ENCODE peak calls at places on chromosomes 13 and 19, in seven cellular contexts. D is ELR; T is hepatocyte; G is stimulated activated effector memory CD8-positive, alpha-beta T cell treated with anti-CD3 and anti-CD28 coated beads, Interleukin-12 subunit alpha, Interleukin-12 subunit beta, amount 100 ng/mL, for 72 hours; I is glomerular endothelial cell; Z is fibroblast of the aortic adventitia; H is cardiac fibroblast. V is an unnamed sample.
A peak's percentile ranks its signal among the peaks of the same experiment; 100 is the strongest.

GRCh38 chr13:41427700-41428099 is 29.6 kb upstream of the RGCC start:
- DNase-seq in Z (no peak), T (no peak), H (no peak), G (no peak), D (no peak), I (no peak), V (no peak)

GRCh38 chr13:91406619-91407018 is 8.2 kb downstream of the GPC5 start:
- DNase-seq in H (peak; percentile 57), D (peak; percentile 68), I (no peak), T (peak; percentile 47), Z (peak; percentile 51), G (peak; percentile 57), V (peak; percentile 45)

GRCh38 chr19:44401108-44401786 is at the start of gene ZNF285:
- DNase-seq in Z (peak; percentile 97), D (peak; percentile 97), H (peak; percentile 98), T (peak; percentile 97), G (peak; percentile 67), I (peak; percentile 78), V (peak; percentile 84)

GRCh38 chr19:5108123-5108613 is 139.3 kb downstream of the KDM4B start:
- DNase-seq in I (no peak), Z (no peak), H (no peak), D (no peak), T (no peak), G (no peak), V (no peak)

GRCh38 chr19:46069841-46070341 is 29.1 kb upstream of the IGFL4 start:
- DNase-seq in I (peak; percentile 86), Z (peak; percentile 98), D (peak; percentile 88), G (no peak), T (peak; percentile 69), H (peak; percentile 94), V (no peak)

GRCh38 chr13:107585466-107585865 is 629.9 kb downstream of the LIG4 start:
- DNase-seq in H (no peak), T (no peak), G (no peak), I (no peak), Z (no peak), D (no peak), V (no peak)

GRCh38 chr13:39952244-39953233 is 297.1 kb downstream of the COG6 start:
- DNase-seq in I (peak; percentile 100), G (no peak), Z (peak; percentile 19), H (peak; percentile 82), D (peak; percentile 44), T (peak; percentile 27), V (peak; percentile 39)

GRCh38 chr13:112722433-112723250 is 32.8 kb downstream of the ATP11A start:
- DNase-seq in Z (peak; percentile 98), D (peak; percentile 74), H (peak; percentile 95), G (no peak), T (peak; percentile 87), I (peak; percentile 84), V (no peak)

GRCh38 chr13:60974296-60974695 is 441.4 kb downstream of the PCDH20 start:
- DNase-seq in Z (no peak), G (no peak), D (no peak), H (no peak), T (no peak), I (no peak), V (no peak)

GRCh38 chr19:4988770-4989251 is 19.9 kb downstream of the KDM4B start:
- DNase-seq in I (no peak), Z (peak; percentile 80), D (peak; percentile 92), G (no peak), H (peak; percentile 70), T (no peak), V (no peak)

GRCh38 chr19:18419699-18420460 is 682 bp downstream of the SSBP4 start:
- DNase-seq in G (peak; percentile 81), Z (no peak), H (no peak), T (peak; percentile 78), I (no peak), D (peak; percentile 53), V (peak; percentile 72)

GRCh38 chr13:25898991-25899390 is 152.8 kb downstream of the SHISA2 start:
- DNase-seq in D (no peak), I (no peak), T (no peak), H (no peak), G (peak; percentile 25), Z (no peak), V (no peak)

GRCh38 chr19:21474671-21475181 is 30.7 kb upstream of the ZNF429 start:
- DNase-seq in D (no peak), Z (peak; percentile 4), I (no peak), H (peak; percentile 48), T (peak; percentile 87), G (peak; percentile 88), V (peak; percentile 95)

GRCh38 chr13:71758823-71759222 is 108.2 kb downstream of the DACH1 start:
- DNase-seq in T (peak; percentile 4), Z (no peak), G (no peak), I (no peak), D (no peak), H (no peak), V (no peak)

GRCh38 chr13:46716821-46717220 is 80.1 kb downstream of the ESD start:
- DNase-seq in T (no peak), G (no peak), I (peak; percentile 55), D (no peak), Z (no peak), H (no peak), V (no peak)

GRCh38 chr13:26010487-26011207 is 41.2 kb downstream of the SHISA2 start:
- DNase-seq in G (no peak), H (no peak), I (no peak), T (no peak), Z (no peak), D (no peak), V (no peak)

GRCh38 chr19:6233827-6234511 is 45.8 kb downstream of the MLLT1 start:
- DNase-seq in I (no peak), H (peak; percentile 44), Z (peak; percentile 27), G (no peak), D (no peak), T (no peak), V (no peak)

GRCh38 chr13:40388617-40389016 is 277.8 kb downstream of the FOXO1 start:
- DNase-seq in G (peak; percentile 86), T (no peak), D (peak; percentile 60), H (peak; percentile 27), Z (no peak), I (no peak), V (peak; percentile 71)

GRCh38 chr19:18967358-18968146 is 26.5 kb upstream of the HOMER3 start:
- DNase-seq in D (peak; percentile 83), G (no peak), T (peak; percentile 34), I (peak; percentile 64), H (peak; percentile 82), Z (peak; percentile 49), V (no peak)